ENCODE peak calls at places on chromosomes 6 and 20, in nine cellular contexts. N, V, G, K, Y, H, I, M and D are unnamed samples.

GRCh38 chr20:10090588-10091166 is 55.9 kb downstream of the ANKEF1 start:
- DNase-seq in N (peak), V (peak), G (peak), K (peak), Y (peak), H (peak), I (no peak), M (peak), D (peak)

GRCh38 chr6:136607204-136607931 is 57.1 kb upstream of the MAP7 start:
- DNase-seq in N (no peak), V (no peak), G (no peak), K (no peak), Y (no peak), H (no peak), I (no peak), M (no peak), D (no peak)

GRCh38 chr20:1001116-1001515 is 995 bp downstream of the RSPO4 start:
- DNase-seq in N (no peak), V (no peak), G (no peak), K (no peak), Y (no peak), H (no peak), I (no peak), M (peak), D (no peak)

GRCh38 chr20:32336918-32337347 is 21.2 kb upstream of the ASXL1 start:
- DNase-seq in N (no peak), V (no peak), G (no peak), K (peak), Y (no peak), H (no peak), I (no peak), M (no peak), D (peak)

GRCh38 chr20:42775037-42775436 is 414.7 kb downstream of the PTPRT start:
- DNase-seq in N (no peak), V (no peak), G (no peak), K (no peak), Y (no peak), H (no peak), I (no peak), M (no peak), D (no peak)

GRCh38 chr20:36582322-36582721 is 8.9 kb downstream of the TGIF2 start:
- DNase-seq in N (peak), V (no peak), G (no peak), K (no peak), Y (no peak), H (no peak), I (no peak), M (no peak), D (no peak)

GRCh38 chr20:11891081-11891826 is 26.4 kb upstream of the BTBD3 start:
- DNase-seq in N (peak), V (peak), G (peak), K (peak), Y (peak), H (peak), I (peak), M (peak), D (peak)

GRCh38 chr6:29749668-29750067 is 26.4 kb downstream of the HLA-F start:
- DNase-seq in N (no peak), V (no peak), G (no peak), K (no peak), Y (no peak), H (no peak), I (no peak), M (no peak), D (no peak)

GRCh38 chr6:166957087-166957804 is 896 bp upstream of the RNASET2 start:
- DNase-seq in N (peak), V (peak), G (peak), K (peak), Y (peak), H (peak), I (peak), M (peak), D (peak)

GRCh38 chr6:43172127-43173007 is 1.3 kb downstream of the SRF start:
- DNase-seq in N (peak), V (peak), G (peak), K (peak), Y (peak), H (peak), I (peak), M (no peak), D (peak)

GRCh38 chr6:79420054-79420453 is 117.2 kb downstream of the LCA5 start:
- DNase-seq in N (no peak), V (no peak), G (no peak), K (no peak), Y (no peak), H (no peak), I (no peak), M (no peak), D (no peak)

GRCh38 chr6:136338486-136338885 is 48.8 kb upstream of the BCLAF1 start:
- DNase-seq in N (no peak), V (no peak), G (no peak), K (no peak), Y (peak), H (no peak), I (no peak), M (no peak), D (no peak)

GRCh38 chr6:79874531-79875132 is 72.7 kb downstream of the ELOVL4 start:
- DNase-seq in N (no peak), V (no peak), G (no peak), K (no peak), Y (no peak), H (no peak), I (no peak), M (no peak), D (no peak)

GRCh38 chr6:83464741-83465140 is 33.9 kb upstream of the ME1 start:
- DNase-seq in N (no peak), V (no peak), G (no peak), K (no peak), Y (no peak), H (no peak), I (no peak), M (no peak), D (peak)

DNA sequence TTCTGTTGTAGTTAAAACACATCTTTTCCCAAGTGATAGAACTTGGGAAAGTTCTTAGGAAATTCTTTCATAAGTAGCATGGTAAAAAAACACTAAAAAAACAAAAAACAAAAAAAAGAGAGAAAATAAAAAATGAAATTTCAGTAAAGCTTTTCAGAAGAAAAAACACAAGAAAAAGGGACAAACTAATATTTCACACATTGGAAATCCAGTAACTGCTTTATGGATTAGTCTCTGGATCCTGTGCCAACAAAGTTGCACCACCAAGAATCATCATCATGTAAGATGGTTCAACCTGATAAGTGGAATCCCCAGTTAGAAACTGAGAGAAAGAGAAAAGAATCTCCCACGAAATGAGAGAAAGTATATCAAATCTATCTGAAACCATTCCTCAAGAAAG is 144.2 kb downstream of the GMDS start:
- DNase-seq in N (no peak), V (no peak), G (no peak), K (no peak), Y (no peak), H (no peak), I (no peak), M (no peak), D (no peak)
- H3K27ac ChIP-seq in N (no peak), V (no peak), G (no peak), K (no peak), Y (no peak), H (no peak), I (no peak), M (no peak), D (no peak)

GRCh38 chr6:73854998-73855718 is 159.2 kb downstream of the CD109 start:
- DNase-seq in N (no peak), V (no peak), G (no peak), K (peak), Y (no peak), H (no peak), I (no peak), M (no peak), D (peak)
- TF ChIP-seq CTCF in N (peak), V (peak), G (peak), K (peak), Y (peak), H (no peak), I (peak), M (peak), D (peak)

GRCh38 chr6:148761532-148761951 is 14.7 kb downstream of the UST start:
- DNase-seq in N (peak), V (no peak), G (peak), K (no peak), Y (no peak), H (no peak), I (no peak), M (no peak), D (no peak)
- H3K27ac ChIP-seq in N (peak), V (no peak), G (peak), K (no peak), Y (peak), H (no peak), I (peak), M (no peak), D (peak)

DNA sequence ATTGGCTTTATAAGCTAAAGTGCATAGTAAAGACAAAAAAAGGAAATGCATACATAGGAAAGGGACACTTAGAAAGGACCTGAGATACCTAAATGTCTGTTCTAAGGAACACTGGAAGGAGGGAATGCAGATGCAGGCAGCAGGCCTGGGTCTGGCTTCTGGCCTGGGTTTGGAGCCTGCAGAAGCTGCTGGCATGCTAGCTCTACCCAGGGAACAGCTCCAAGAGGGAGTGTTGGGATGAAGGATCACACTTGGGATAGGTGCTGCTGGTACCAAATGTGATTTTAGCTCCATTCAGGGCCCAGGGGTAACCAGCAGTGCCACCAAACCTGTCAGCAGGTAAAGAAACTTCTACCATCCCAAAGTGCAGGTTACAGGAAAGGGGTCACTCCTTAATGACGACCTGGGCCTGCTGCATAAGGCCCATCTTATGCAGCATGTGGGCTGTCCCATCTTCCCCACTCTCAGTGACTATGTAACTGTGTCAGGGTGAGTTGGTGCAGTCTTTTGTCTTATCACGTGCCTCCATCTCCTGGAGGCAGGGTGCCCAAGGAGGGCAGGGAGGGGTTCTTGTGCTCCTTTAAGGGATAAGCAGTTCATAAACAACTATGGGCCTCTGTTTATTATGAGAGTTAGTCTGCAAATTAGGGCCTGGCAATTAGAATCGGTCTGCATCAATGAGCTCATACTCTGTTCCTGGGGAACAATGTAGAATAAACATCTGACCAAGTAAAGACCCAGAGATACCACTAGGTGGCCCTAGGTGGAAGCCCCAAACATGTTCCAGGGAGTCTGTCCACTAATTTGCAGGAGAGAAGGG is 26.9 kb downstream of the DDX27 start:
- DNase-seq in N (no peak), V (no peak), G (no peak), K (peak), Y (no peak), H (no peak), I (peak), M (peak), D (peak)
- TF ChIP-seq CTCF in N (peak), V (peak), G (no peak), K (peak), Y (peak), H (peak), I (peak), M (peak), D (peak)

DNA sequence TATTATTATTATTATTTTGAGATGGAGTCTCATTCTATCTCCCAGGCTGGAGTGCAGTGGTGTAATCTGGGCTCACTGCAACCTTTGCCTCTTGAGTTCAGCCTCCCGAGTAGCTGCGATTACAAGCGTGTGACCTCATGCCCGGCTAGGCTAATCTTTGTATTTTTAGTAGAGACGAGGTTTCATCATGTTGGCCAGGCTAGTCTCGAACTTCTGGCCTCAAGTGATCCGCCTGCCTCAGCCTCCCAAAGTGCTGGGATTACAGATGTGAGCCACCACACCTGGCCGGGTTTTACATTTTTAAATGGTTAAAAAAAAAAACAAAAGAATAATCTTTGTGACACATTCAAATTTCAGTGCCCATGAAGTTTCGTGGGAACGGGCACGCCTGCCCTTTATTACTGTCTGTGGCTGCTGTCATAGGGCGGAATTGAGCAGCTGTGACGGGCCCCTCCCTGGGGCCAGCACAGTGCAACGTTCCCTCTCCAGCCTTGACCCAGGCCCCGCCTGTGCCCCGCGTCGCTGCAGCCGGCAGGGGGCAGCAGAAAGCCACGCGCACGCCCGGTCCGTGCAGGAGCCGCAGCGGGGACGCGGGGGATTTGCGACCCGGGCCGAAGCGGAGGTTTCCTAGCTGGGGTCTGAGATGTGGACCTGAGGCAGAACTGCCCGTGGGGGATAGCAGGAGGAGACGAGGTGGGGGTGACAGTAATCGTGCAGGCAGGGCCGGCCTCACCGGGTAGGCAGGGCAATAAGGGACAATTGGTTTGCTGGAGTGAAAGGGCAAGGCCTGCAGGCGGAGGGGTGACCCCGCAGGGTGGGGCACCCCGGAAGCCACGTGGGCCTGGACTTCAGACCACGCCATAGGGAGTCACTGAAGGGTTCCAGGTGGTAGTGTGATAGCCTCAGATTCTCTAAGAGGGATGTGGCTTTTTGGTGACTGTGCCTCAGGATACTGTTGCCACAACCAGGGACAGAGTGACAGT is 54.3 kb downstream of the SYTL3 start:
- DNase-seq in N (peak), V (peak), G (peak), K (peak), Y (peak), H (peak), I (peak), M (peak), D (peak)
- H3K27ac ChIP-seq in N (no peak), V (peak), G (no peak), K (no peak), Y (peak), H (no peak), I (peak), M (no peak), D (peak)